ENCODE peak calls at places on chromosome 3, in eight cellular contexts. T, K, A, D, Z, R, C and Y are unnamed samples.

GRCh38 chr3:58646503-58646902 is 20.1 kb downstream of the FAM3D start:
- DNase-seq in T (no peak), K (no peak), A (no peak), D (no peak), Z (no peak), R (no peak), C (no peak), Y (no peak)

GRCh38 chr3:146523536-146523935 is 20.9 kb downstream of the PLSCR1 start:
- DNase-seq in T (no peak), K (no peak), A (no peak), D (no peak), Z (no peak), R (no peak), C (no peak), Y (no peak)

GRCh38 chr3:143831208-143831607 is 17.1 kb downstream of the SLC9A9 start:
- DNase-seq in T (no peak), K (no peak), A (no peak), D (no peak), Z (no peak), R (no peak), C (no peak), Y (no peak)

GRCh38 chr3:124518350-124518749 is 211.9 kb upstream of the UMPS start:
- DNase-seq in T (no peak), K (no peak), A (no peak), D (no peak), Z (no peak), R (no peak), C (no peak), Y (no peak)

GRCh38 chr3:151278223-151278622 is at the start of gene P2RY14:
- DNase-seq in T (no peak), K (no peak), A (peak; percentile 17), D (no peak), Z (no peak), R (no peak), C (no peak), Y (no peak)

GRCh38 chr3:84547971-84548970 is 410.5 kb upstream of the CADM2 start:
- DNase-seq in T (no peak), K (no peak), A (peak; percentile 28), D (no peak), Z (no peak), R (no peak), C (no peak), Y (no peak)

GRCh38 chr3:166526878-166527277 is 689.7 kb upstream of the BCHE start:
- DNase-seq in T (no peak), K (no peak), A (no peak), D (no peak), Z (no peak), R (no peak), C (no peak), Y (no peak)

GRCh38 chr3:49794431-49794830 is 5.2 kb downstream of the CDHR4 start:
- DNase-seq in T (no peak), K (no peak), A (no peak), D (no peak), Z (no peak), R (no peak), C (no peak), Y (no peak)

GRCh38 chr3:120437559-120437958 is 13.2 kb downstream of the FSTL1 start:
- DNase-seq in T (no peak), K (no peak), A (no peak), D (no peak), Z (no peak), R (no peak), C (no peak), Y (no peak)

GRCh38 chr3:129261850-129262249 is 12.4 kb downstream of the COPG1 start:
- DNase-seq in T (no peak), K (no peak), A (no peak), D (no peak), Z (no peak), R (no peak), C (no peak), Y (no peak)

GRCh38 chr3:72690646-72691045 is 157.6 kb downstream of the SHQ1 start:
- DNase-seq in T (no peak), K (no peak), A (no peak), D (no peak), Z (no peak), R (peak; percentile 15), C (no peak), Y (no peak)

GRCh38 chr3:46946856-46947544 is 29.5 kb downstream of the CCDC12 start:
- DNase-seq in T (peak; percentile 63), K (peak; percentile 88), A (no peak), D (no peak), Z (no peak), R (no peak), C (no peak), Y (no peak)

GRCh38 chr3:157097198-157097597 is 62.7 kb downstream of the CCNL1 start:
- DNase-seq in T (no peak), K (no peak), A (no peak), D (no peak), Z (no peak), R (no peak), C (no peak), Y (no peak)

GRCh38 chr3:168544097-168544957 is 448.6 kb upstream of the GOLIM4 start:
- DNase-seq in T (no peak), K (no peak), A (no peak), D (no peak), Z (no peak), R (no peak), C (no peak), Y (no peak)

GRCh38 chr3:188594137-188594536 is 440.2 kb downstream of the LPP start:
- DNase-seq in T (no peak), K (no peak), A (no peak), D (no peak), Z (no peak), R (peak; percentile 80), C (no peak), Y (peak; percentile 81)

GRCh38 chr3:65879372-65879771 is 159.3 kb downstream of the MAGI1 start:
- DNase-seq in T (no peak), K (no peak), A (no peak), D (no peak), Z (no peak), R (no peak), C (no peak), Y (no peak)

GRCh38 chr3:119428538-119428937 is 34.9 kb downstream of the TMEM39A start:
- DNase-seq in T (no peak), K (no peak), A (peak; percentile 26), D (no peak), Z (no peak), R (no peak), C (no peak), Y (no peak)

GRCh38 chr3:172179680-172180399 is 140.5 kb downstream of the FNDC3B start:
- DNase-seq in T (no peak), K (no peak), A (no peak), D (no peak), Z (no peak), R (no peak), C (no peak), Y (no peak)

GRCh38 chr3:12423918-12424634 is 60.2 kb upstream of the TSEN2 start:
- DNase-seq in T (no peak), K (no peak), A (no peak), D (no peak), Z (no peak), R (peak; percentile 56), C (no peak), Y (no peak)

GRCh38 chr3:172520332-172520831 is 2.8 kb downstream of the TNFSF10 start:
- DNase-seq in T (no peak), K (no peak), A (no peak), D (no peak), Z (no peak), R (peak; percentile 64), C (no peak), Y (no peak)

GRCh38 chr3:177832862-177833261 is 635.6 kb upstream of the TBL1XR1 start:
- DNase-seq in T (no peak), K (no peak), A (no peak), D (peak; percentile 79), Z (no peak), R (no peak), C (no peak), Y (no peak)

GRCh38 chr3:120435621-120436020 is 15.2 kb downstream of the FSTL1 start:
- DNase-seq in T (no peak), K (no peak), A (no peak), D (no peak), Z (no peak), R (no peak), C (no peak), Y (no peak)